ENCODE peak calls at places on chromosomes 16 and 17, in six cellular contexts. One of them, this sample, is unnamed.

GRCh38 chr16:23048164-23048563 is 101.1 kb downstream of the USP31 start:
- DNase-seq in GM12878: no peak
- DNase-seq in K562: no peak
- DNase-seq in WTC11: no peak
- DNase-seq in HepG2: no peak
- DNase-seq in SK-N-SH: no peak
- DNase-seq in this sample: peak

GRCh38 chr16:2194852-2195315 is 1.5 kb downstream of the CASKIN1 start:
- DNase-seq in GM12878: peak
- DNase-seq in K562: no peak
- DNase-seq in WTC11: peak
- DNase-seq in HepG2: peak
- DNase-seq in SK-N-SH: peak
- DNase-seq in this sample: peak

GRCh38 chr17:78684026-78684425 is 98.0 kb downstream of the CYTH1 start:
- DNase-seq in GM12878: no peak
- DNase-seq in K562: no peak
- DNase-seq in WTC11: no peak
- DNase-seq in HepG2: no peak
- DNase-seq in SK-N-SH: no peak
- DNase-seq in this sample: no peak

GRCh38 chr16:81846105-81846504 is 67.0 kb downstream of the PLCG2 start:
- DNase-seq in GM12878: no peak
- DNase-seq in K562: no peak
- DNase-seq in WTC11: no peak
- DNase-seq in HepG2: no peak
- DNase-seq in SK-N-SH: no peak
- DNase-seq in this sample: no peak

GRCh38 chr16:57475711-57476339 is 10.5 kb downstream of the DOK4 start:
- DNase-seq in GM12878: no peak
- DNase-seq in K562: peak
- DNase-seq in WTC11: peak
- DNase-seq in HepG2: peak
- DNase-seq in SK-N-SH: peak
- DNase-seq in this sample: peak

GRCh38 chr16:58652741-58653140 is 23.1 kb upstream of the CNOT1 start:
- DNase-seq in GM12878: no peak
- DNase-seq in K562: no peak
- DNase-seq in WTC11: peak
- DNase-seq in HepG2: peak
- DNase-seq in SK-N-SH: peak
- DNase-seq in this sample: no peak

GRCh38 chr17:43587647-43588046 is 41.5 kb upstream of the ETV4 start:
- DNase-seq in GM12878: no peak
- DNase-seq in K562: no peak
- DNase-seq in WTC11: no peak
- DNase-seq in HepG2: no peak
- DNase-seq in SK-N-SH: no peak
- DNase-seq in this sample: no peak

GRCh38 chr16:53457670-53458069 is 23.4 kb downstream of the RBL2 start:
- DNase-seq in GM12878: peak
- DNase-seq in K562: no peak
- DNase-seq in WTC11: no peak
- DNase-seq in HepG2: no peak
- DNase-seq in SK-N-SH: no peak
- DNase-seq in this sample: no peak

GRCh38 chr17:67974186-67974585 is 22.1 kb downstream of the C17orf58 start:
- DNase-seq in GM12878: no peak
- DNase-seq in K562: no peak
- DNase-seq in WTC11: peak
- DNase-seq in HepG2: no peak
- DNase-seq in SK-N-SH: no peak
- DNase-seq in this sample: no peak

GRCh38 chr17:21252289-21252874 is 828 bp downstream of the NATD1 start:
- DNase-seq in GM12878: no peak
- DNase-seq in K562: no peak
- DNase-seq in WTC11: no peak
- DNase-seq in HepG2: no peak
- DNase-seq in SK-N-SH: no peak
- DNase-seq in this sample: no peak

GRCh38 chr17:63985387-63986140 is 12.6 kb upstream of the PRR29 start:
- DNase-seq in GM12878: no peak
- DNase-seq in K562: peak
- DNase-seq in WTC11: peak
- DNase-seq in HepG2: no peak
- DNase-seq in SK-N-SH: no peak
- DNase-seq in this sample: no peak

GRCh38 chr16:68090109-68090508 is 4.9 kb downstream of the NFATC3 start:
- DNase-seq in GM12878: no peak
- DNase-seq in K562: no peak
- DNase-seq in WTC11: no peak
- DNase-seq in HepG2: no peak
- DNase-seq in SK-N-SH: no peak
- DNase-seq in this sample: no peak

GRCh38 chr17:67531291-67531690 is 154.2 kb downstream of the PITPNC1 start:
- DNase-seq in GM12878: no peak
- DNase-seq in K562: no peak
- DNase-seq in WTC11: peak
- DNase-seq in HepG2: no peak
- DNase-seq in SK-N-SH: peak
- DNase-seq in this sample: no peak

GRCh38 chr16:5665770-5666169 is 568.2 kb upstream of the EEF2KMT start:
- DNase-seq in GM12878: no peak
- DNase-seq in K562: no peak
- DNase-seq in WTC11: no peak
- DNase-seq in HepG2: no peak
- DNase-seq in SK-N-SH: no peak
- DNase-seq in this sample: no peak

GRCh38 chr16:13435873-13436474 is 484.0 kb upstream of the ERCC4 start:
- DNase-seq in GM12878: no peak
- DNase-seq in K562: no peak
- DNase-seq in WTC11: no peak
- DNase-seq in HepG2: no peak
- DNase-seq in SK-N-SH: no peak
- DNase-seq in this sample: no peak

DNA sequence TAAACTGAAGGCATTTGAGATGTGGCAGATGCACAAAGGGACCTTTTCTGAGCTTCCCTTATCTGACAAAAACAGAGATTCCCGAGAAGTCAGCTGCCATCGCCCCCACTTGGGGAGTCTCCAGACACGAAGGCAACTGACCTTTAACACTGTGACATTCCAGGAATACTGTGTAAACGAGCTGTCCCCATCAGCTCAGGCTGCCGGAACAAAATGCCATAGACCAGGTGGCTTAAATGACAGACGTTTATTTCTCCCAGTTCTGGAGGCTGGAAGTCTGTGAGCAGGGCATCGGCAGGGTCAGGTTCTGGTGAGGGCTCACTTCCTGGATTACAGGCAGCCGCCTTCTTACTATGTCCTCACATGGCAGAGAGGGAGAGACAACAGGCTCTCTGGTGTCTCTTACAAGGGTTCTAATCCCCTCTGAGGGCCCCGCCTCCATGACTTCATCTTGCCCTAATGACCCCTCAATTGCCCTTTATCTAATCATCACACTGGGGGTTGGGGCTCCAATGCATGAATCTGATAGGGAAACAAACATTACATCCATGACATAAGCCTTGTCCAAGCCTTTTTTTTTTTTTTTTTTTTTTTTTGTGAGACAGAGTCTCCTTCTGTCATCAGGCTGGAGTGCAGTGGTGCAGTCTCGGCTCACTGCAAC is 178.5 kb upstream of the RPL38 start:
- DNase-seq in GM12878: no peak
- DNase-seq in K562: no peak
- DNase-seq in WTC11: no peak
- DNase-seq in HepG2: peak
- DNase-seq in SK-N-SH: no peak
- DNase-seq in this sample: no peak
- TF ChIP-seq MAX in GM12878: no peak
- TF ChIP-seq MAX in K562: no peak
- TF ChIP-seq MAX in WTC11: no peak
- TF ChIP-seq MAX in HepG2: no peak
- TF ChIP-seq MAX in SK-N-SH: no peak
- TF ChIP-seq MAX in this sample: no peak

DNA sequence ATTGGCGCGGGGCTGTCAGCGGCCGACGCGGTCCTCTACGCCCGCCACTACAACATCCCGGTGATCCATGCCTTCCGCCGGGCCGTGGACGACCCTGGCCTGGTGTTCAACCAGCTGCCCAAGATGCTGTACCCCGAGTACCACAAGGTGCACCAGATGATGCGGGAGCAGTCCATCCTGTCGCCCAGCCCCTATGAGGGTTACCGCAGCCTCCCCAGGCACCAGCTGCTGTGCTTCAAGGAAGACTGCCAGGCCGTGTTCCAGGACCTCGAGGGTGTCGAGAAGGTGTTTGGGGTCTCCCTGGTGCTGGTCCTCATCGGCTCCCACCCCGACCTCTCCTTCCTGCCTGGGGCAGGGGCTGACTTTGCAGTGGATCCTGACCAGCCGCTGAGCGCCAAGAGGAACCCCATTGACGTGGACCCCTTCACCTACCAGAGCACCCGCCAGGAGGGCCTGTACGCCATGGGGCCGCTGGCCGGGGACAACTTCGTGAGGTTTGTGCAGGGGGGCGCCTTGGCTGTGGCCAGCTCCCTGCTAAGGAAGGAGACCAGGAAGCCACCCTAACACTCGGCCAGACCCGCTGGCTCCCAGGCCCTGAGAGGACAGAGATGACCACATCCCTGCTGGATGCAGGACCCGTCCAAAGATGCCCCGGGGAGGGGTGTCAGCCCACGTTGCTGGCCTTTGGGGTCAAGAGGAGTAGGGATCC is 2.4 kb upstream of the NECAB2 start:
- DNase-seq in GM12878: no peak
- DNase-seq in K562: no peak
- DNase-seq in WTC11: no peak
- DNase-seq in HepG2: no peak
- DNase-seq in SK-N-SH: no peak
- DNase-seq in this sample: no peak
- TF ChIP-seq MAX in GM12878: no peak
- TF ChIP-seq MAX in K562: no peak
- TF ChIP-seq MAX in WTC11: no peak
- TF ChIP-seq MAX in HepG2: no peak
- TF ChIP-seq MAX in SK-N-SH: no peak
- TF ChIP-seq MAX in this sample: no peak

DNA sequence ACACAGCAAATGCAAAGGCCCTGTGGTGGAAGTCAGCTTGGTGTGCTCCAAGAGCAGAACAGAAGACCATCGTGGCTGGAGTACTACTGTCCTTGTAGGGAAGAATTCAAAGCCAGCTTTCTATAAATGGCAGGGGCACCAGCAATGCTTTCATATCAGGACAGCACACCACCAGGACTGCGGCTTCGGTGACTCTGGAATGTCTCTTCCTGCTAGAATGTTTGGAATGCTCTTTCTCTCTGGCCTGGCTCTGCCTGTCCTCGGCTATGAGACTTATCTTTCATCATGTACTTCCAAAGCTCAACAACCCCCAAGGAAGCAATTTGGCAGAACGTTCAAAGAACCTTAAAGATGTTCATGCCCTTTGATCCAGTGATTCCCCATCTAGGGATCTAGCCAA is 52.7 kb upstream of the NOG start:
- DNase-seq in GM12878: no peak
- DNase-seq in K562: no peak
- DNase-seq in WTC11: no peak
- DNase-seq in HepG2: no peak
- DNase-seq in SK-N-SH: no peak
- DNase-seq in this sample: no peak
- TF ChIP-seq MAX in GM12878: no peak
- TF ChIP-seq MAX in K562: no peak
- TF ChIP-seq MAX in WTC11: no peak
- TF ChIP-seq MAX in HepG2: no peak
- TF ChIP-seq MAX in SK-N-SH: no peak
- TF ChIP-seq MAX in this sample: no peak

GRCh38 chr17:45052052-45052772 is 780 bp upstream of the DCAKD start:
- DNase-seq in GM12878: no peak
- DNase-seq in K562: peak
- DNase-seq in WTC11: peak
- DNase-seq in HepG2: peak
- DNase-seq in SK-N-SH: peak
- DNase-seq in this sample: no peak
- TF ChIP-seq MAX in GM12878: no peak
- TF ChIP-seq MAX in K562: no peak
- TF ChIP-seq MAX in WTC11: no peak
- TF ChIP-seq MAX in HepG2: peak
- TF ChIP-seq MAX in SK-N-SH: no peak
- TF ChIP-seq MAX in this sample: peak

DNA sequence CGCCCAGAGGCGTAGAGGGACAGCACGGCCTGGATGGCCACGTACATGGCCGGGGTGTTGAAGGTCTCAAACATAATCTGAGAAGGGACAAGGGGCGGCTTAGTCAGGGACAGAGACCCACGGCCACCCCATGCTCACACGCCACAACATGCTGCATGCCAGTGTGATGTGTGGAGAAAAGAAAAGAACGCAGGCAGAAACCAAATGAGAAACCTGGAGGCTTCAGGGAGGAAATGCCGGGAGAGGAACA is 1.1 kb downstream of the ACTG1 start:
- DNase-seq in GM12878: no peak
- DNase-seq in K562: no peak
- DNase-seq in WTC11: no peak
- DNase-seq in HepG2: no peak
- DNase-seq in SK-N-SH: no peak
- DNase-seq in this sample: no peak
- TF ChIP-seq MAX in GM12878: no peak
- TF ChIP-seq MAX in K562: no peak
- TF ChIP-seq MAX in WTC11: no peak
- TF ChIP-seq MAX in HepG2: no peak
- TF ChIP-seq MAX in SK-N-SH: peak
- TF ChIP-seq MAX in this sample: no peak

GRCh38 chr17:83203472-83204221 is 124.2 kb downstream of the METRNL start:
- DNase-seq in GM12878: no peak
- DNase-seq in K562: no peak
- DNase-seq in WTC11: peak
- DNase-seq in HepG2: no peak
- DNase-seq in SK-N-SH: no peak
- DNase-seq in this sample: no peak
- TF ChIP-seq MAX in GM12878: no peak
- TF ChIP-seq MAX in K562: no peak
- TF ChIP-seq MAX in WTC11: no peak
- TF ChIP-seq MAX in HepG2: no peak
- TF ChIP-seq MAX in SK-N-SH: no peak
- TF ChIP-seq MAX in this sample: no peak